ENCODE peak calls at places on chromosomes 11 and 22, in seven cellular contexts. Y is H9, T is neuronal stem cell, C is trophoblast cell, N is IMR-90, H is mesendoderm, J is H1. O is an unnamed sample.
A peak's percentile ranks its signal among the peaks of the same experiment; 100 is the strongest.

GRCh38 chr11:126607374-126607773 is 251.9 kb downstream of the ST3GAL4 start:
- DNase-seq in Y (peak; percentile 87), J (peak; percentile 78), H (peak; percentile 79), N (peak; percentile 66), C (peak; percentile 27), T (peak; percentile 59), O (peak; percentile 18)

GRCh38 chr11:2955896-2956476 is 26.8 kb upstream of the PHLDA2 start:
- DNase-seq in T (no peak), J (no peak), Y (no peak), N (peak; percentile 18), C (no peak), H (peak; percentile 54), O (no peak)

GRCh38 chr11:77311701-77312100 is 10.2 kb upstream of the GDPD4 start:
- DNase-seq in C (no peak), Y (no peak), N (no peak), T (no peak), J (no peak), H (no peak), O (no peak)

GRCh38 chr11:45811571-45812290 is 6.8 kb downstream of the SLC35C1 start:
- DNase-seq in J (no peak), N (no peak), T (no peak), Y (no peak), C (no peak), H (no peak), O (no peak)

GRCh38 chr22:48919851-48920589 is 907.7 kb downstream of the BRD1 start:
- DNase-seq in H (no peak), J (peak; percentile 34), N (no peak), T (no peak), Y (peak; percentile 16), C (no peak), O (no peak)

GRCh38 chr11:47415949-47416472 is 7.6 kb downstream of the SLC39A13 start:
- DNase-seq in J (no peak), H (peak; percentile 80), Y (no peak), C (no peak), N (peak; percentile 96), T (no peak), O (peak; percentile 90)

GRCh38 chr11:70707821-70708220 is 309.5 kb downstream of the CTTN start:
- DNase-seq in T (no peak), H (no peak), C (no peak), J (no peak), N (no peak), Y (no peak), O (no peak)

GRCh38 chr11:130737866-130738431 is 178.3 kb downstream of the SNX19 start:
- DNase-seq in Y (no peak), J (no peak), N (peak; percentile 89), C (no peak), T (no peak), H (no peak), O (peak; percentile 65)

GRCh38 chr11:57618438-57618837 is 21.0 kb downstream of the SERPING1 start:
- DNase-seq in C (no peak), N (no peak), Y (no peak), T (no peak), H (no peak), J (no peak), O (no peak)

GRCh38 chr11:68412593-68413475 is 47.7 kb upstream of the PPP6R3 start:
- DNase-seq in J (no peak), T (no peak), N (peak; percentile 11), H (no peak), Y (no peak), C (no peak), O (peak; percentile 73)

GRCh38 chr22:46810856-46811786 is 48.7 kb downstream of the TBC1D22A start:
- DNase-seq in N (no peak), T (no peak), H (no peak), J (peak; percentile 33), Y (no peak), C (no peak), O (no peak)

GRCh38 chr11:122264121-122264520 is 148.1 kb upstream of the BLID start:
- DNase-seq in T (no peak), H (no peak), N (no peak), J (no peak), C (no peak), Y (no peak), O (no peak)

GRCh38 chr11:267491-267994 is 10.7 kb upstream of the NLRP6 start:
- DNase-seq in J (no peak), N (no peak), C (peak; percentile 40), T (no peak), Y (no peak), H (peak; percentile 23), O (no peak)

GRCh38 chr22:43177479-43177878 is 9.5 kb downstream of the TTLL12 start:
- DNase-seq in J (no peak), Y (no peak), N (no peak), T (no peak), C (no peak), H (no peak), O (no peak)

GRCh38 chr11:6746086-6746618 is 25.6 kb downstream of the OR2AG2 start:
- DNase-seq in T (no peak), C (no peak), J (no peak), Y (no peak), H (no peak), N (no peak), O (peak; percentile 15)

GRCh38 chr11:17224727-17225126 is 16.9 kb upstream of the PIK3C2A start:
- DNase-seq in T (no peak), Y (no peak), C (no peak), N (no peak), J (no peak), H (peak; percentile 7), O (no peak)

GRCh38 chr11:119540370-119541125 is 117.6 kb upstream of the THY1 start:
- DNase-seq in Y (no peak), N (no peak), T (no peak), C (no peak), H (no peak), J (peak; percentile 28), O (no peak)

GRCh38 chr11:120625565-120625964 is 114.0 kb downstream of the GRIK4 start:
- DNase-seq in T (no peak), J (no peak), C (no peak), Y (no peak), N (no peak), H (no peak), O (no peak)

GRCh38 chr11:67255353-67255752 is 10.9 kb upstream of the GRK2 start:
- DNase-seq in T (no peak), Y (no peak), C (no peak), N (no peak), J (no peak), H (no peak), O (no peak)

GRCh38 chr11:10181811-10182210 is 112.2 kb downstream of the SBF2 start:
- DNase-seq in C (no peak), J (no peak), H (peak; percentile 48), Y (no peak), T (no peak), N (peak; percentile 36), O (peak; percentile 61)

GRCh38 chr22:44729391-44730012 is 22.9 kb upstream of the ARHGAP8 start:
- DNase-seq in J (peak; percentile 44), H (no peak), C (no peak), N (peak; percentile 71), Y (no peak), T (no peak), O (peak; percentile 57)

GRCh38 chr11:66068923-66069714 is 953 bp upstream of the PACS1 start:
- DNase-seq in H (peak; percentile 85), Y (no peak), N (peak; percentile 63), C (no peak), T (no peak), J (peak; percentile 48), O (peak; percentile 96)

GRCh38 chr11:119773016-119773415 is 44.0 kb upstream of the NECTIN1 start:
- DNase-seq in J (no peak), N (no peak), T (no peak), H (no peak), Y (no peak), C (no peak), O (no peak)

GRCh38 chr11:44285756-44286155 is 24.2 kb downstream of the ALX4 start:
- DNase-seq in H (peak; percentile 49), N (peak; percentile 10), Y (no peak), C (no peak), J (no peak), T (no peak), O (no peak)
- H4K8ac ChIP-seq in H (no peak overlapping the region), N (no peak overlapping the region), Y (no peak overlapping the region), C (no peak overlapping the region), J (no peak overlapping the region), T (no peak overlapping the region), O (peak overlapping the region; percentile 56)

GRCh38 chr22:41364233-41364632 is 17.5 kb upstream of the TEF start:
- DNase-seq in T (no peak), N (no peak), J (no peak), C (no peak), Y (no peak), H (no peak), O (no peak)
- H4K8ac ChIP-seq in T (no peak overlapping the region), N (no peak overlapping the region), J (no peak overlapping the region), C (no peak overlapping the region), Y (no peak overlapping the region), H (no peak overlapping the region), O (no peak overlapping the region)

DNA sequence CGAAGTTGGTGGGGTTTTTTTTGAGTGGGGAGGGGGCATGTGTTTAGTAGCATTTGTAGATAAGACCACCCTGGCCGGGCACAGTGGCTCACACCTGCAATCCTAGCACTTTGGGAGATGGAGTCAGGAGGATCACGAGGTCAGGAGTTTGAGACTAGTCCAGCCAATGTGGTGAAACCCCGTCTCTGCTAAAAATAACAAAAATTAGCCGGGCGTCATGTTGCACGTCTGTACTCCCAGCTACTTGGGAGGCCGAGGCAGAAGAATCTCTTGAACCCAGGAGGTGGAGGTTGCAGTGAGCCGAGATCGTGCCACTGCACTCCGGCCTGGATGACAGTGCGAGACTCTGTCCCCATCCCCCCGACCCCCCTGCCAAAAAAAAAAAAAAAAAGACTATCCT is 34.6 kb downstream of the CECR2 start:
- DNase-seq in Y (no peak), N (no peak), C (no peak), T (no peak), J (no peak), H (no peak), O (no peak)
- H4K8ac ChIP-seq in Y (no peak overlapping the region), N (no peak overlapping the region), C (no peak overlapping the region), T (no peak overlapping the region), J (no peak overlapping the region), H (no peak overlapping the region), O (no peak overlapping the region)

GRCh38 chr11:7893792-7894191 is 37.3 kb downstream of the OR10A6 start:
- DNase-seq in C (no peak), T (no peak), J (no peak), N (no peak), Y (no peak), H (no peak), O (no peak)

GRCh38 chr11:7896026-7896785 is 34.9 kb downstream of the OR10A6 start:
- DNase-seq in T (no peak), N (no peak), C (no peak), J (no peak), H (no peak), Y (no peak), O (no peak)

GRCh38 chr11:7892751-7893356 is 38.2 kb downstream of the OR10A6 start:
- DNase-seq in Y (no peak), H (peak; percentile 75), J (no peak), C (peak; percentile 52), N (peak; percentile 74), T (peak; percentile 35), O (peak; percentile 72)

GRCh38 chr11:7892059-7892699 is 38.9 kb downstream of the OR10A6 start:
- DNase-seq in T (no peak), Y (no peak), C (peak; percentile 47), H (peak; percentile 49), N (peak; percentile 88), J (no peak), O (peak; percentile 25)

DNA sequence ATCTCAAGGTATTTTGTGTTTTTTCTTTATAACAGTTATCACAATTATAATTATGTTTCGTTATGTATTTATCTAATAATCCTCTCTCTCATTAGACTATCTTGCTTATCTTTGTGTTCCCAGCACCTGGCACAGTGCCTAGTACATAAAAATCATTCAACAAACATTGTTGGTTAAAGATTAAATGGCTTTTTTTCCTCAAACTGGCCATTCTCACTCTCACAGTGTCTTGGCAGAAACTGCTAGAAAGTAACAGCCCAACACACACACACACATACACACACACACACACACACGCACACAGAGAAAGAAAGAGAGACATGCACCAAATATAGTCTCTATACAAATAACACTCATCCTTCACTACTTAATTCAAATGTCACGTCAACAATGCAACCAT is 36.8 kb downstream of the OR10A6 start:
- DNase-seq in N (no peak), H (no peak), Y (no peak), J (no peak), C (no peak), T (no peak), O (no peak)
- H4K8ac ChIP-seq in N (no peak overlapping the region), H (no peak overlapping the region), Y (no peak overlapping the region), J (no peak overlapping the region), C (no peak overlapping the region), T (no peak overlapping the region), O (no peak overlapping the region)